ENCODE peak calls at places on chromosome 19, in five cellular contexts. One of them, this sample, is unnamed.
A peak's percentile ranks its signal among the peaks of the same experiment; 100 is the strongest.

GRCh38 chr19:35842666-35843272 is 9.5 kb downstream of the NPHS1 start:
- DNase-seq in pancreas: no peak
- DNase-seq in CD8-positive, alpha-beta T cell: no peak
- DNase-seq in lung: no peak
- DNase-seq in CD8-positive, alpha-beta memory T cell: no peak
- DNase-seq in this sample: no peak

GRCh38 chr19:44905437-44906160 is at the start of gene APOE:
- DNase-seq in pancreas: no peak
- DNase-seq in CD8-positive, alpha-beta T cell: no peak
- DNase-seq in lung: no peak
- DNase-seq in CD8-positive, alpha-beta memory T cell: no peak
- DNase-seq in this sample: no peak

GRCh38 chr19:38213911-38214625 is 10.0 kb downstream of the DPF1 start:
- DNase-seq in pancreas: no peak
- DNase-seq in CD8-positive, alpha-beta T cell: peak; percentile 55
- DNase-seq in lung: no peak
- DNase-seq in CD8-positive, alpha-beta memory T cell: peak; percentile 40
- DNase-seq in this sample: no peak

GRCh38 chr19:5024282-5024681 is 55.4 kb downstream of the KDM4B start:
- DNase-seq in pancreas: no peak
- DNase-seq in CD8-positive, alpha-beta T cell: no peak
- DNase-seq in lung: no peak
- DNase-seq in CD8-positive, alpha-beta memory T cell: no peak
- DNase-seq in this sample: no peak

GRCh38 chr19:55145241-55145640 is 3.8 kb downstream of the TNNT1 start:
- DNase-seq in pancreas: no peak
- DNase-seq in CD8-positive, alpha-beta T cell: no peak
- DNase-seq in lung: no peak
- DNase-seq in CD8-positive, alpha-beta memory T cell: no peak
- DNase-seq in this sample: no peak

GRCh38 chr19:55245236-55245904 is 13.4 kb downstream of the PPP6R1 start:
- DNase-seq in pancreas: no peak
- DNase-seq in CD8-positive, alpha-beta T cell: no peak
- DNase-seq in lung: no peak
- DNase-seq in CD8-positive, alpha-beta memory T cell: no peak
- DNase-seq in this sample: no peak

GRCh38 chr19:2561895-2562294 is 86.0 kb downstream of the GADD45B start:
- DNase-seq in pancreas: no peak
- DNase-seq in CD8-positive, alpha-beta T cell: peak; percentile 83
- DNase-seq in lung: no peak
- DNase-seq in CD8-positive, alpha-beta memory T cell: peak; percentile 49
- DNase-seq in this sample: peak; percentile 60

GRCh38 chr19:58575183-58576041 is 2.3 kb upstream of the MZF1 start:
- DNase-seq in pancreas: peak; percentile 85
- DNase-seq in CD8-positive, alpha-beta T cell: peak; percentile 77
- DNase-seq in lung: peak; percentile 89
- DNase-seq in CD8-positive, alpha-beta memory T cell: peak; percentile 65
- DNase-seq in this sample: peak; percentile 91

GRCh38 chr19:14113762-14114414 is 3.7 kb downstream of the PRKACA start:
- DNase-seq in pancreas: peak; percentile 50
- DNase-seq in CD8-positive, alpha-beta T cell: no peak
- DNase-seq in lung: peak; percentile 46
- DNase-seq in CD8-positive, alpha-beta memory T cell: peak; percentile 37
- DNase-seq in this sample: peak; percentile 73

GRCh38 chr19:38707512-38708114 is 36.7 kb downstream of the CAPN12 start:
- DNase-seq in pancreas: peak; percentile 71
- DNase-seq in CD8-positive, alpha-beta T cell: no peak
- DNase-seq in lung: peak; percentile 64
- DNase-seq in CD8-positive, alpha-beta memory T cell: no peak
- DNase-seq in this sample: no peak

GRCh38 chr19:36245210-36246005 is 30.5 kb downstream of the ZNF146 start:
- DNase-seq in pancreas: no peak
- DNase-seq in CD8-positive, alpha-beta T cell: no peak
- DNase-seq in lung: no peak
- DNase-seq in CD8-positive, alpha-beta memory T cell: no peak
- DNase-seq in this sample: no peak

GRCh38 chr19:2054763-2055162 is 3.7 kb upstream of the MKNK2 start:
- DNase-seq in pancreas: no peak
- DNase-seq in CD8-positive, alpha-beta T cell: no peak
- DNase-seq in lung: no peak
- DNase-seq in CD8-positive, alpha-beta memory T cell: no peak
- DNase-seq in this sample: peak; percentile 77

GRCh38 chr19:1865172-1866010 is 2.0 kb upstream of the KLF16 start:
- DNase-seq in pancreas: peak; percentile 26
- DNase-seq in CD8-positive, alpha-beta T cell: no peak
- DNase-seq in lung: no peak
- DNase-seq in CD8-positive, alpha-beta memory T cell: no peak
- DNase-seq in this sample: no peak

GRCh38 chr19:30664358-30665058 is 292.3 kb downstream of the ZNF536 start:
- DNase-seq in pancreas: peak; percentile 93
- DNase-seq in CD8-positive, alpha-beta T cell: peak; percentile 13
- DNase-seq in lung: no peak
- DNase-seq in CD8-positive, alpha-beta memory T cell: no peak
- DNase-seq in this sample: no peak

GRCh38 chr19:7083076-7083956 is 13.8 kb downstream of the ZNF557 start:
- DNase-seq in pancreas: no peak
- DNase-seq in CD8-positive, alpha-beta T cell: no peak
- DNase-seq in lung: no peak
- DNase-seq in CD8-positive, alpha-beta memory T cell: no peak
- DNase-seq in this sample: no peak

GRCh38 chr19:36140289-36141038 is 598 bp downstream of the CAPNS1 start:
- DNase-seq in pancreas: peak; percentile 56
- DNase-seq in CD8-positive, alpha-beta T cell: no peak
- DNase-seq in lung: peak; percentile 66
- DNase-seq in CD8-positive, alpha-beta memory T cell: no peak
- DNase-seq in this sample: peak; percentile 72

GRCh38 chr19:6709549-6709948 is 10.9 kb downstream of the C3 start:
- DNase-seq in pancreas: no peak
- DNase-seq in CD8-positive, alpha-beta T cell: no peak
- DNase-seq in lung: no peak
- DNase-seq in CD8-positive, alpha-beta memory T cell: no peak
- DNase-seq in this sample: no peak

GRCh38 chr19:56132316-56132822 is 8.7 kb upstream of the ZNF444 start:
- DNase-seq in pancreas: no peak
- DNase-seq in CD8-positive, alpha-beta T cell: no peak
- DNase-seq in lung: peak; percentile 78
- DNase-seq in CD8-positive, alpha-beta memory T cell: no peak
- DNase-seq in this sample: no peak

GRCh38 chr19:6890938-6891337 is 3.6 kb downstream of the ADGRE1 start:
- DNase-seq in pancreas: no peak
- DNase-seq in CD8-positive, alpha-beta T cell: peak; percentile 63
- DNase-seq in lung: no peak
- DNase-seq in CD8-positive, alpha-beta memory T cell: no peak
- DNase-seq in this sample: no peak

GRCh38 chr19:3692141-3693029 is 7.9 kb downstream of the PIP5K1C start:
- DNase-seq in pancreas: no peak
- DNase-seq in CD8-positive, alpha-beta T cell: peak; percentile 71
- DNase-seq in lung: no peak
- DNase-seq in CD8-positive, alpha-beta memory T cell: peak; percentile 40
- DNase-seq in this sample: no peak

GRCh38 chr19:10142701-10143375 is 23.1 kb upstream of the EIF3G start:
- DNase-seq in pancreas: no peak
- DNase-seq in CD8-positive, alpha-beta T cell: peak; percentile 82
- DNase-seq in lung: no peak
- DNase-seq in CD8-positive, alpha-beta memory T cell: peak; percentile 23
- DNase-seq in this sample: peak; percentile 51

GRCh38 chr19:5144545-5145179 is 175.7 kb downstream of the KDM4B start:
- DNase-seq in pancreas: no peak
- DNase-seq in CD8-positive, alpha-beta T cell: no peak
- DNase-seq in lung: no peak
- DNase-seq in CD8-positive, alpha-beta memory T cell: no peak
- DNase-seq in this sample: no peak

GRCh38 chr19:9936151-9937000 is at the start of gene OLFM2:
- DNase-seq in pancreas: peak; percentile 26
- DNase-seq in CD8-positive, alpha-beta T cell: no peak
- DNase-seq in lung: no peak
- DNase-seq in CD8-positive, alpha-beta memory T cell: no peak
- DNase-seq in this sample: no peak

GRCh38 chr19:17326595-17326966 is 8.1 kb downstream of the ANO8 start:
- DNase-seq in pancreas: no peak
- DNase-seq in CD8-positive, alpha-beta T cell: no peak
- DNase-seq in lung: no peak
- DNase-seq in CD8-positive, alpha-beta memory T cell: no peak
- DNase-seq in this sample: no peak

GRCh38 chr19:39402417-39403297 is 4.0 kb upstream of the ZFP36 start:
- DNase-seq in pancreas: peak; percentile 89
- DNase-seq in CD8-positive, alpha-beta T cell: peak; percentile 90
- DNase-seq in lung: peak; percentile 94
- DNase-seq in CD8-positive, alpha-beta memory T cell: peak; percentile 81
- DNase-seq in this sample: peak; percentile 96

GRCh38 chr19:48169974-48170803 is at the start of the genes LIG1 and ZSWIM9:
- DNase-seq in pancreas: peak; percentile 91
- DNase-seq in CD8-positive, alpha-beta T cell: peak; percentile 95
- DNase-seq in lung: peak; percentile 93
- DNase-seq in CD8-positive, alpha-beta memory T cell: peak; percentile 87
- DNase-seq in this sample: peak; percentile 95

GRCh38 chr19:48169585-48169973 is 565 bp downstream of the LIG1 start:
- DNase-seq in pancreas: peak; percentile 87
- DNase-seq in CD8-positive, alpha-beta T cell: peak; percentile 95
- DNase-seq in lung: peak; percentile 89
- DNase-seq in CD8-positive, alpha-beta memory T cell: peak; percentile 92
- DNase-seq in this sample: peak; percentile 94

GRCh38 chr19:48170817-48171347 is 402 bp downstream of the ZSWIM9 start:
- DNase-seq in pancreas: no peak
- DNase-seq in CD8-positive, alpha-beta T cell: no peak
- DNase-seq in lung: no peak
- DNase-seq in CD8-positive, alpha-beta memory T cell: no peak
- DNase-seq in this sample: no peak

GRCh38 chr19:48171584-48172170 is 1.2 kb downstream of the ZSWIM9 start:
- DNase-seq in pancreas: peak; percentile 31
- DNase-seq in CD8-positive, alpha-beta T cell: no peak
- DNase-seq in lung: no peak
- DNase-seq in CD8-positive, alpha-beta memory T cell: no peak
- DNase-seq in this sample: peak; percentile 45

GRCh38 chr19:48168689-48169088 is 1.5 kb downstream of the LIG1 start:
- DNase-seq in pancreas: no peak
- DNase-seq in CD8-positive, alpha-beta T cell: no peak
- DNase-seq in lung: no peak
- DNase-seq in CD8-positive, alpha-beta memory T cell: no peak
- DNase-seq in this sample: no peak
- H3K4me3 ChIP-seq in pancreas: no peak overlapping the region
- H3K4me3 ChIP-seq in CD8-positive, alpha-beta T cell: no peak overlapping the region
- H3K4me3 ChIP-seq in lung: no peak overlapping the region
- H3K4me3 ChIP-seq in CD8-positive, alpha-beta memory T cell: no peak overlapping the region
- H3K4me3 ChIP-seq in this sample: no peak overlapping the region

DNA sequence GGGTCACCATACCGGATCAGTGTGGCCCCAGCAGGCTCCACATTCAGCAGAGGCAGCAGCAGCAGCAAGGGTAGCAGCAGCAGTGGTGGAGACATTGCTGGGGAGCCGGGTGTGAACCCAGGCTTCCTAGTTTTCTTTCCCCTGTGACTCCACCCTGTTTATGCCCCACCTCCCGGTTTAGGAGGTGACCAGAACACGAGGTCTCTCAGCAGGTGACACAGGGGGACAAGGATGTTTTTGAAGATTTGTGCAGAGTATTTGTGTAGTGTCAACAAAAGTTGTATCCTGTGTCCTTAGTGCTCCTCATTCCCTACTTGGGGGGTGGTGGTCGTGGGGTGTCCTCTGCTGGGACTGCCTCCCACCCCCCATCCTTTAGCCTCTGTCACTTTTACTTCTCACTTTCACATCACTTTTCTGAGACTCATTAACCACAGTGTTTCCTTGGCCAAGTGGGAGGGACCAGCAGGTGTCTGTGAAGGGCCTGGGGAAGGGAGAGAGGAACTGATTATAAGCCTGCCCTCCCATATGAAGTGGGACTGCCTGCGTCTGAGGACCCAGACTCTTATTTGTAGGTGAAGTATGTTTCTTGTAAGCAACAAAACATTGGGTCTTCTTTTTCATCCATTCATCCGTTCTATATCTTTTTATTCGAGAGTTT is 15.6 kb upstream of the KCNC3 start:
- DNase-seq in pancreas: no peak
- DNase-seq in CD8-positive, alpha-beta T cell: no peak
- DNase-seq in lung: no peak
- DNase-seq in CD8-positive, alpha-beta memory T cell: no peak
- DNase-seq in this sample: no peak
- H3K9me3 ChIP-seq in pancreas: no peaks in the 10 kb centered on the region
- H3K9me3 ChIP-seq in CD8-positive, alpha-beta T cell: no peaks in the 10 kb centered on the region
- H3K9me3 ChIP-seq in lung: no peaks in the 10 kb centered on the region
- H3K9me3 ChIP-seq in CD8-positive, alpha-beta memory T cell: no peaks in the 10 kb centered on the region
- H3K9me3 ChIP-seq in this sample: peaks cover 7% of the 10 kb centered on the region

DNA sequence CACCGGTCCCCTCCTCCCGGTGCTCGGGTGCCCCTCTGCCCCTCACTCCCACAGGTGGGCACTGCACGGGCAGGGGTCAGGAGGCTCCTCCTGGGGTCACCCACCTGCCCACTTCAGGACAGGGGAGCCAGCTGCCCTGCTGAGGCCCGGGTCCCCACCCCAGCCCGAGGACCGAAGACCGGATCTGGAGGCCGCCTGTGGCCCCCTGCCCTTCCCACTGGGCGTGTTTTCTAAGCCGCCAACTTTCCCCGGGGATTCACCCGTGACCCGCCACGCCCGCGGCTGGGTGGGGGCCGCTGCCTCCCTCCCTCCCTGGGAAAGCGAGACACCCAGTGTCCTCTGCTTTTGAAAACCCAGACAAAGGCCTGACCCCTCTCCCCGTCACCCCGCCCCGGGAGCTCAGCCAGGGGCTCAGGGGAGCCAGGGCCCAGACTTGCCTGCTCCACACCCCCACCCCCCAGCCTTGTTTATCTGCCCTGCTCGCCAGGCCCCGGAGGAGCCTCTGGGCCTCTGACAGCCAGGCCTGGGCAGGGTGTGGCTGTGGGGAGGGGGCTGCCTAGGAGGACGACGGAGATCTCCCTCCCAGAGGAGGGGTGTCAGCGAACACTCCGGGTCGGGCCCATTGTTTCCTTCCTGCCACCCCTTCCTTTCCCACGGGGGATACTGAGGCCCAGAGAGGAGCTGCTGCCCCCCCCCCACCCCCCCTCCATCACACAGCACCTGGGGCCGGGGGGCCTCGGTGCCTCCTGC is 1.4 kb downstream of the PALM start:
- DNase-seq in pancreas: no peak
- DNase-seq in CD8-positive, alpha-beta T cell: no peak
- DNase-seq in lung: no peak
- DNase-seq in CD8-positive, alpha-beta memory T cell: no peak
- DNase-seq in this sample: no peak
- H3K4me3 ChIP-seq in pancreas: no peak overlapping the region
- H3K4me3 ChIP-seq in CD8-positive, alpha-beta T cell: no peak overlapping the region
- H3K4me3 ChIP-seq in lung: peak overlapping the region; percentile 63
- H3K4me3 ChIP-seq in CD8-positive, alpha-beta memory T cell: no peak overlapping the region
- H3K4me3 ChIP-seq in this sample: no peak overlapping the region

GRCh38 chr19:57566396-57567256 is 7.0 kb upstream of the ZNF550 start:
- DNase-seq in pancreas: no peak
- DNase-seq in CD8-positive, alpha-beta T cell: peak; percentile 4
- DNase-seq in lung: no peak
- DNase-seq in CD8-positive, alpha-beta memory T cell: no peak
- DNase-seq in this sample: no peak

GRCh38 chr19:57576661-57577060 is 2.0 kb downstream of the ZNF416 start:
- DNase-seq in pancreas: no peak
- DNase-seq in CD8-positive, alpha-beta T cell: no peak
- DNase-seq in lung: no peak
- DNase-seq in CD8-positive, alpha-beta memory T cell: no peak
- DNase-seq in this sample: no peak

GRCh38 chr19:57572415-57572947 is 6.2 kb downstream of the ZNF416 start:
- DNase-seq in pancreas: no peak
- DNase-seq in CD8-positive, alpha-beta T cell: no peak
- DNase-seq in lung: no peak
- DNase-seq in CD8-positive, alpha-beta memory T cell: no peak
- DNase-seq in this sample: no peak

GRCh38 chr19:57570707-57571106 is 8.0 kb downstream of the ZNF416 start:
- DNase-seq in pancreas: no peak
- DNase-seq in CD8-positive, alpha-beta T cell: no peak
- DNase-seq in lung: no peak
- DNase-seq in CD8-positive, alpha-beta memory T cell: no peak
- DNase-seq in this sample: no peak
- H3K9me3 ChIP-seq in pancreas: no peaks in the 10 kb centered on the region
- H3K9me3 ChIP-seq in CD8-positive, alpha-beta T cell: peaks cover 74% of the 10 kb centered on the region
- H3K9me3 ChIP-seq in lung: peaks cover 36% of the 10 kb centered on the region
- H3K9me3 ChIP-seq in CD8-positive, alpha-beta memory T cell: peaks cover 86% of the 10 kb centered on the region
- H3K9me3 ChIP-seq in this sample: peaks cover 100% of the 10 kb centered on the region

This sample was measured in mucosa of descending colon.